ENCODE peak calls at places on chromosome 15, in eight cellular contexts. M is adrenal gland, T is Peyer's patch, Q is heart left ventricle, D is uterus, G is HCT116, C is NB4, F is esophagus squamous epithelium. Z is an unnamed sample.

GRCh38 chr15:60777558-60777957 is 298.6 kb upstream of the ICE2 start:
- DNase-seq in M (no peak), Q (no peak), G (no peak), C (no peak), T (no peak), D (no peak), F (no peak), Z (no peak)

GRCh38 chr15:43329222-43329959 is 982 bp downstream of the LCMT2 start:
- DNase-seq in T (peak; percentile 23), G (no peak), F (no peak), M (no peak), C (peak; percentile 4), D (peak; percentile 19), Q (no peak), Z (peak; percentile 15)

GRCh38 chr15:50262533-50262932 is 3.0 kb downstream of the HDC start:
- DNase-seq in C (peak; percentile 72), M (no peak), G (no peak), Q (no peak), D (no peak), T (no peak), F (no peak), Z (no peak)

GRCh38 chr15:87561641-87562040 is 694.9 kb downstream of the NTRK3 start:
- DNase-seq in G (no peak), C (no peak), D (no peak), Q (no peak), M (no peak), F (no peak), T (no peak), Z (no peak)

GRCh38 chr15:65300924-65301441 is 3.5 kb upstream of the RNU5B-1 start:
- DNase-seq in M (no peak), D (no peak), G (no peak), T (no peak), C (no peak), F (no peak), Q (no peak), Z (no peak)

GRCh38 chr15:92869263-92869940 is 30.7 kb upstream of the CHD2 start:
- DNase-seq in C (no peak), D (no peak), Q (no peak), F (no peak), G (no peak), M (peak; percentile 38), T (no peak), Z (no peak)

GRCh38 chr15:59437777-59438574 is at the start of gene FAM81A:
- DNase-seq in Q (peak; percentile 91), F (no peak), T (peak; percentile 57), D (peak; percentile 84), C (peak; percentile 60), G (peak; percentile 36), M (peak; percentile 77), Z (peak; percentile 60)

GRCh38 chr15:87563840-87564239 is 692.7 kb downstream of the NTRK3 start:
- DNase-seq in F (no peak), Q (no peak), C (no peak), G (no peak), T (no peak), D (no peak), M (no peak), Z (no peak)

GRCh38 chr15:77822631-77823230 is 190.0 kb upstream of the LINGO1 start:
- DNase-seq in Q (no peak), D (no peak), M (no peak), G (no peak), F (no peak), C (no peak), T (no peak), Z (no peak)

GRCh38 chr15:90261811-90262210 is 3.7 kb upstream of the NGRN start:
- DNase-seq in D (no peak), T (no peak), G (no peak), M (no peak), Q (no peak), F (no peak), C (no peak), Z (no peak)

GRCh38 chr15:29924750-29925149 is 102.5 kb upstream of the TJP1 start:
- DNase-seq in C (no peak), G (no peak), M (no peak), D (no peak), T (no peak), Q (peak; percentile 35), F (no peak), Z (no peak)

GRCh38 chr15:101510212-101511197 is 21.0 kb upstream of the PCSK6 start:
- DNase-seq in Q (no peak), D (no peak), M (no peak), G (no peak), F (no peak), C (peak; percentile 95), T (no peak), Z (no peak)

GRCh38 chr15:42444415-42445063 is 46.4 kb downstream of the ZNF106 start:
- DNase-seq in Q (no peak), T (no peak), M (no peak), D (no peak), C (no peak), G (no peak), F (no peak), Z (no peak)

GRCh38 chr15:37101634-37102314 is 1.4 kb upstream of the MEIS2 start:
- DNase-seq in Q (peak; percentile 83), D (peak; percentile 89), G (peak; percentile 21), C (peak; percentile 70), T (no peak), F (no peak), M (peak; percentile 87), Z (peak; percentile 95)

GRCh38 chr15:35305031-35305555 is 220.0 kb upstream of the NANOGP8 start:
- DNase-seq in G (no peak), C (no peak), F (no peak), D (no peak), Q (no peak), M (no peak), T (no peak), Z (no peak)

GRCh38 chr15:39270976-39271375 is 309.9 kb upstream of the THBS1 start:
- DNase-seq in Q (no peak), M (no peak), D (no peak), T (no peak), F (no peak), G (no peak), C (no peak), Z (no peak)

GRCh38 chr15:99433026-99433756 is 132.6 kb upstream of the MEF2A start:
- DNase-seq in G (no peak), Q (peak; percentile 63), M (no peak), F (no peak), T (peak; percentile 75), C (no peak), D (peak; percentile 38), Z (peak; percentile 88)

GRCh38 chr15:76309561-76310330 is 1.5 kb downstream of the ETFA start:
- DNase-seq in T (no peak), D (no peak), C (no peak), M (no peak), G (no peak), Q (no peak), F (no peak), Z (no peak)

GRCh38 chr15:99384992-99385669 is 133.8 kb downstream of the LRRC28 start:
- DNase-seq in G (no peak), Q (no peak), D (no peak), F (no peak), T (no peak), C (peak; percentile 25), M (no peak), Z (no peak)

GRCh38 chr15:64337761-64338160 is 18.2 kb downstream of the CSNK1G1 start:
- DNase-seq in T (no peak), F (no peak), C (no peak), D (no peak), Q (no peak), G (no peak), M (no peak), Z (no peak)

GRCh38 chr15:94522125-94522524 is 290.8 kb downstream of the MCTP2 start:
- DNase-seq in C (no peak), G (no peak), T (no peak), D (no peak), F (no peak), Q (no peak), M (no peak), Z (no peak)

GRCh38 chr15:94524565-94524964 is 293.2 kb downstream of the MCTP2 start:
- DNase-seq in D (no peak), G (peak; percentile 24), C (no peak), M (no peak), F (no peak), T (no peak), Q (no peak), Z (no peak)

GRCh38 chr15:94523873-94524272 is 292.5 kb downstream of the MCTP2 start:
- DNase-seq in T (no peak), F (no peak), Q (no peak), D (no peak), C (no peak), G (no peak), M (no peak), Z (no peak)

GRCh38 chr15:94526071-94526689 is 294.8 kb downstream of the MCTP2 start:
- DNase-seq in D (no peak), C (peak; percentile 24), F (no peak), Q (no peak), T (no peak), M (no peak), G (peak; percentile 19), Z (no peak)
- TF ChIP-seq CTCF in D (no peak), C (peak; percentile 57), F (peak; percentile 28), Q (peak; percentile 40), T (no peak), M (no peak), G (peak; percentile 14), Z (no peak)

GRCh38 chr15:40489274-40490175 is 18.7 kb downstream of the CHST14 start:
- DNase-seq in Q (no peak), T (no peak), C (no peak), M (no peak), F (no peak), G (no peak), D (no peak), Z (no peak)
- H3K4me3 ChIP-seq in Q (no peak overlapping the region), T (no peak overlapping the region), C (no peak overlapping the region), M (no peak overlapping the region), F (no peak overlapping the region), G (no peak overlapping the region), D (no peak overlapping the region), Z (no peak overlapping the region)

DNA sequence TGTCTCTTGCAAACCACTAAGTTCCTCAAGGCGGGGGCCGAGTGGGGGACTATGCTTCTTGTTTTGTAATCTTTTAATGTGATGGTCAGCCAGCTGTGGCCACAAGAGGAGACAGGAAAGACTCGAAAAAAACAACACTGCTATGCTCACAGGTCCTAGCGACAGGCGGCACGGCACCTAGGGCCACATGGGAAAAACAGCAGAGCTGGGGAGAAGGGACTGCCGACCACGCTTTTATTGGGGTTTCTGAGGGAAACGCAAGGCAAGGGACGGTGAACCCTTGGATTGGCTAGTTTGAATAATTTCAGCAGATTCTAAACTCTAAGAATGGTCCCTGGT is 110.3 kb downstream of the AQP9 start:
- DNase-seq in T (no peak), C (no peak), Q (no peak), M (no peak), F (no peak), D (no peak), G (no peak), Z (no peak)
- TF ChIP-seq POLR2A in T (no peak), C (no peak), Q (no peak), M (no peak), F (no peak), D (no peak), G (no peak), Z (no peak)

DNA sequence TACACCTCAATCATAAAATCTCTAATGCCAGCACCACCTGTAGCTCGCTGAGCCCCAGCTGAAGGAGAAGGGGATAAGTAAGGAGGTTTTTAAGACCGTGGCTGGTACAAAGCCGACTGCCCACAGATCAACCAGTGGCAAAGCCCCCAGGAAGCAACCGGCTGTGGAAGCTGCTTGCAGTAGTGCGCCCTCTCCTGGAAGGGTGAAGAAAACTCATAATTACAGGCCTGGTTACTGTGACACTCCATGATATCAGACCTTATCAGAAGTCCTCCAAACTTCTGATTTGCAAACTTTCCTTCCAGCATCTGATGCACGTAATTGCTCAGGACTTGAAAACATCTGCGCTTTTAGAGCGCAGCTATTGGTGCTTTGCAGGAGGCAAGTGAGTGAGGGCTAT is 63.1 kb upstream of the MCTP2 start:
- DNase-seq in F (no peak), D (no peak), Q (no peak), T (no peak), M (no peak), G (peak; percentile 23), C (peak; percentile 42), Z (no peak)
- TF ChIP-seq CTCF in F (no peak), D (no peak), Q (no peak), T (no peak), M (no peak), G (peak; percentile 26), C (peak; percentile 58), Z (no peak)